ENCODE peak calls at places on chromosomes 16 and 17, in five cellular contexts. U, F, I, W and M are unnamed samples.

GRCh38 chr17:82242698-82242976 is 13.8 kb downstream of the SLC16A3 start:
- DNase-seq in U (no peak), F (no peak), I (no peak), W (no peak), M (no peak)

GRCh38 chr17:78774956-78775571 is 7.0 kb downstream of the CYTH1 start:
- DNase-seq in U (no peak), W (no peak), F (no peak), I (no peak), M (no peak)

GRCh38 chr17:57050303-57050702 is 34.7 kb upstream of the AKAP1 start:
- DNase-seq in W (no peak), I (no peak), F (no peak), U (no peak), M (no peak)

GRCh38 chr16:55542459-55543082 is 23.9 kb upstream of the CAPNS2 start:
- DNase-seq in I (no peak), F (peak), U (peak), W (no peak), M (no peak)

GRCh38 chr17:45768000-45768399 is 16.1 kb upstream of the CRHR1 start:
- DNase-seq in W (no peak), U (no peak), I (peak), F (no peak), M (no peak)

GRCh38 chr16:84095466-84095865 is 21.3 kb downstream of the MBTPS1 start:
- DNase-seq in I (no peak), U (no peak), W (no peak), F (no peak), M (no peak)

GRCh38 chr17:34207572-34207971 is 47.5 kb upstream of the CCL2 start:
- DNase-seq in F (no peak), U (no peak), I (no peak), W (no peak), M (no peak)

GRCh38 chr17:49545007-49545660 is 30.5 kb upstream of the NXPH3 start:
- DNase-seq in U (no peak), F (no peak), I (peak), W (no peak), M (no peak)

GRCh38 chr16:27232061-27232841 is 28.9 kb downstream of the KDM8 start:
- DNase-seq in I (no peak), U (no peak), W (no peak), F (no peak), M (no peak)

GRCh38 chr16:17194190-17194780 is 276.5 kb downstream of the XYLT1 start:
- DNase-seq in I (peak), W (no peak), F (no peak), U (peak), M (no peak)

GRCh38 chr16:19090916-19091315 is 22.8 kb upstream of the ITPRIPL2 start:
- DNase-seq in I (no peak), U (no peak), W (no peak), F (no peak), M (no peak)

GRCh38 chr17:82449136-82449882 is 1.2 kb downstream of the CYBC1 start:
- DNase-seq in I (no peak), W (no peak), F (no peak), U (no peak), M (peak)

GRCh38 chr17:29590979-29591736 is 1.7 kb upstream of the GIT1 start:
- DNase-seq in I (no peak), U (no peak), W (no peak), F (peak), M (peak)

GRCh38 chr17:888998-889401 is 90.6 kb downstream of the NXN start:
- DNase-seq in F (no peak), U (no peak), I (peak), W (no peak), M (no peak)

GRCh38 chr17:69269174-69269998 is 40.8 kb upstream of the ABCA10 start:
- DNase-seq in I (no peak), F (peak), U (peak), W (no peak), M (no peak)

GRCh38 chr16:84791501-84791900 is 28.3 kb upstream of the CRISPLD2 start:
- DNase-seq in W (no peak), F (no peak), I (no peak), U (no peak), M (no peak)

GRCh38 chr16:89722392-89723278 is 1.3 kb downstream of the ZNF276 start:
- DNase-seq in F (peak), W (no peak), U (peak), I (no peak), M (no peak)